ENCODE peak calls at places on chromosomes 13 and 19, in seven cellular contexts. One of them, this sample, is unnamed.

GRCh38 chr13:80149757-80150156 is 191.2 kb downstream of the SPRY2 start:
- DNase-seq in neural crest cell: no peak
- DNase-seq in midbrain: no peak
- DNase-seq in GM04503: no peak
- DNase-seq in HEK293T: no peak
- DNase-seq in HS-5: no peak
- DNase-seq in SHP77: no peak
- DNase-seq in this sample: no peak

GRCh38 chr19:14147797-14148605 is 11.6 kb upstream of the ASF1B start:
- DNase-seq in HEK293T: peak; percentile 74
- DNase-seq in HS-5: no peak
- DNase-seq in GM04503: no peak
- DNase-seq in midbrain: peak; percentile 69
- DNase-seq in neural crest cell: peak; percentile 65
- DNase-seq in SHP77: peak; percentile 15
- DNase-seq in this sample: peak; percentile 69

GRCh38 chr13:76012091-76012721 is 376.1 kb downstream of the LMO7 start:
- DNase-seq in midbrain: no peak
- DNase-seq in HS-5: no peak
- DNase-seq in neural crest cell: no peak
- DNase-seq in SHP77: no peak
- DNase-seq in GM04503: peak; percentile 26
- DNase-seq in HEK293T: no peak
- DNase-seq in this sample: no peak

GRCh38 chr13:76293751-76294150 is 592.5 kb downstream of the KCTD12 start:
- DNase-seq in HS-5: no peak
- DNase-seq in SHP77: no peak
- DNase-seq in HEK293T: no peak
- DNase-seq in GM04503: no peak
- DNase-seq in midbrain: no peak
- DNase-seq in neural crest cell: no peak
- DNase-seq in this sample: no peak

GRCh38 chr13:45674908-45675307 is 27.2 kb upstream of the CBY2 start:
- DNase-seq in HS-5: peak; percentile 64
- DNase-seq in neural crest cell: no peak
- DNase-seq in midbrain: no peak
- DNase-seq in GM04503: peak; percentile 42
- DNase-seq in SHP77: no peak
- DNase-seq in HEK293T: no peak
- DNase-seq in this sample: no peak

GRCh38 chr13:94860981-94861407 is 148.6 kb upstream of the SOX21 start:
- DNase-seq in neural crest cell: no peak
- DNase-seq in SHP77: peak; percentile 23
- DNase-seq in GM04503: no peak
- DNase-seq in HEK293T: no peak
- DNase-seq in HS-5: no peak
- DNase-seq in midbrain: no peak
- DNase-seq in this sample: no peak

GRCh38 chr19:38649305-38650179 is 2.1 kb downstream of the ACTN4 start:
- DNase-seq in midbrain: no peak
- DNase-seq in HEK293T: no peak
- DNase-seq in neural crest cell: no peak
- DNase-seq in HS-5: no peak
- DNase-seq in SHP77: no peak
- DNase-seq in GM04503: no peak
- DNase-seq in this sample: no peak

GRCh38 chr19:21202865-21203494 is 61.1 kb downstream of the ZNF431 start:
- DNase-seq in HS-5: no peak
- DNase-seq in HEK293T: peak; percentile 43
- DNase-seq in SHP77: peak; percentile 9
- DNase-seq in midbrain: peak; percentile 69
- DNase-seq in neural crest cell: peak; percentile 13
- DNase-seq in GM04503: no peak
- DNase-seq in this sample: peak; percentile 49

GRCh38 chr13:87671031-87671823 is at the start of gene SLITRK5:
- DNase-seq in HEK293T: peak; percentile 91
- DNase-seq in GM04503: no peak
- DNase-seq in midbrain: peak; percentile 92
- DNase-seq in SHP77: peak; percentile 97
- DNase-seq in neural crest cell: peak; percentile 90
- DNase-seq in HS-5: no peak
- DNase-seq in this sample: peak; percentile 87

GRCh38 chr13:23753523-23753922 is 135.7 kb downstream of the MIPEP start:
- DNase-seq in SHP77: no peak
- DNase-seq in HS-5: no peak
- DNase-seq in HEK293T: no peak
- DNase-seq in GM04503: no peak
- DNase-seq in midbrain: no peak
- DNase-seq in neural crest cell: no peak
- DNase-seq in this sample: no peak

GRCh38 chr13:50527612-50528509 is 315.6 kb downstream of the DLEU7 start:
- DNase-seq in HS-5: no peak
- DNase-seq in SHP77: peak; percentile 56
- DNase-seq in midbrain: no peak
- DNase-seq in neural crest cell: no peak
- DNase-seq in HEK293T: no peak
- DNase-seq in GM04503: no peak
- DNase-seq in this sample: no peak

GRCh38 chr19:51783373-51783772 is 11.6 kb upstream of the FPR3 start:
- DNase-seq in HS-5: no peak
- DNase-seq in HEK293T: no peak
- DNase-seq in GM04503: no peak
- DNase-seq in SHP77: peak; percentile 20
- DNase-seq in neural crest cell: no peak
- DNase-seq in midbrain: no peak
- DNase-seq in this sample: no peak

This sample was measured in SK-N-DZ.